ENCODE peak calls at places on chromosome 5, in five cellular contexts. One of them, this sample, is unnamed.

GRCh38 chr5:37111426-37112382 is 137.5 kb downstream of the CPLANE1 start:
- DNase-seq in IMR-90: no peak
- DNase-seq in AG04450: no peak
- DNase-seq in sigmoid colon: no peak
- DNase-seq in left ventricle myocardium inferior: no peak
- DNase-seq in this sample: no peak

GRCh38 chr5:124952566-124952965 is 206.1 kb upstream of the ZNF608 start:
- DNase-seq in IMR-90: no peak
- DNase-seq in AG04450: no peak
- DNase-seq in sigmoid colon: no peak
- DNase-seq in left ventricle myocardium inferior: no peak
- DNase-seq in this sample: no peak

GRCh38 chr5:217860-218456 is at the start of the genes CCDC127 and SDHA:
- DNase-seq in IMR-90: peak
- DNase-seq in AG04450: peak
- DNase-seq in sigmoid colon: peak
- DNase-seq in left ventricle myocardium inferior: peak
- DNase-seq in this sample: peak

GRCh38 chr5:131304414-131304813 is 40.6 kb downstream of the CDC42SE2 start:
- DNase-seq in IMR-90: no peak
- DNase-seq in AG04450: no peak
- DNase-seq in sigmoid colon: no peak
- DNase-seq in left ventricle myocardium inferior: no peak
- DNase-seq in this sample: no peak

GRCh38 chr5:67246108-67246507 is 49.5 kb upstream of the CD180 start:
- DNase-seq in IMR-90: peak
- DNase-seq in AG04450: peak
- DNase-seq in sigmoid colon: no peak
- DNase-seq in left ventricle myocardium inferior: no peak
- DNase-seq in this sample: no peak

GRCh38 chr5:33588654-33589372 is 148.0 kb downstream of the TARS1 start:
- DNase-seq in IMR-90: no peak
- DNase-seq in AG04450: no peak
- DNase-seq in sigmoid colon: no peak
- DNase-seq in left ventricle myocardium inferior: no peak
- DNase-seq in this sample: no peak

GRCh38 chr5:112979723-112980122 is 3.1 kb downstream of the DCP2 start:
- DNase-seq in IMR-90: no peak
- DNase-seq in AG04450: no peak
- DNase-seq in sigmoid colon: no peak
- DNase-seq in left ventricle myocardium inferior: no peak
- DNase-seq in this sample: no peak

GRCh38 chr5:110951373-110951791 is 120.1 kb upstream of the TSLP start:
- DNase-seq in IMR-90: no peak
- DNase-seq in AG04450: no peak
- DNase-seq in sigmoid colon: no peak
- DNase-seq in left ventricle myocardium inferior: no peak
- DNase-seq in this sample: no peak

GRCh38 chr5:34480810-34481528 is 175.2 kb upstream of the RAI14 start:
- DNase-seq in IMR-90: no peak
- DNase-seq in AG04450: no peak
- DNase-seq in sigmoid colon: no peak
- DNase-seq in left ventricle myocardium inferior: no peak
- DNase-seq in this sample: no peak

GRCh38 chr5:72005676-72006075 is 101.6 kb upstream of the MAP1B start:
- DNase-seq in IMR-90: no peak
- DNase-seq in AG04450: no peak
- DNase-seq in sigmoid colon: no peak
- DNase-seq in left ventricle myocardium inferior: no peak
- DNase-seq in this sample: no peak

GRCh38 chr5:124923131-124923530 is 176.7 kb upstream of the ZNF608 start:
- DNase-seq in IMR-90: peak
- DNase-seq in AG04450: no peak
- DNase-seq in sigmoid colon: no peak
- DNase-seq in left ventricle myocardium inferior: no peak
- DNase-seq in this sample: no peak

GRCh38 chr5:81486711-81487110 is 92.8 kb upstream of the ACOT12 start:
- DNase-seq in IMR-90: no peak
- DNase-seq in AG04450: no peak
- DNase-seq in sigmoid colon: no peak
- DNase-seq in left ventricle myocardium inferior: no peak
- DNase-seq in this sample: no peak

GRCh38 chr5:67144183-67144639 is 52.4 kb downstream of the CD180 start:
- DNase-seq in IMR-90: no peak
- DNase-seq in AG04450: no peak
- DNase-seq in sigmoid colon: no peak
- DNase-seq in left ventricle myocardium inferior: no peak
- DNase-seq in this sample: no peak

GRCh38 chr5:1187950-1188334 is 13.5 kb upstream of the SLC6A19 start:
- DNase-seq in IMR-90: no peak
- DNase-seq in AG04450: no peak
- DNase-seq in sigmoid colon: no peak
- DNase-seq in left ventricle myocardium inferior: peak
- DNase-seq in this sample: no peak

GRCh38 chr5:169980418-169981053 is at the start of gene INSYN2B:
- DNase-seq in IMR-90: peak
- DNase-seq in AG04450: peak
- DNase-seq in sigmoid colon: peak
- DNase-seq in left ventricle myocardium inferior: peak
- DNase-seq in this sample: peak

GRCh38 chr5:156394642-156395393 is 67.9 kb downstream of the SGCD start:
- DNase-seq in IMR-90: peak
- DNase-seq in AG04450: no peak
- DNase-seq in sigmoid colon: no peak
- DNase-seq in left ventricle myocardium inferior: no peak
- DNase-seq in this sample: no peak

GRCh38 chr5:31750215-31750614 is 111.3 kb downstream of the PDZD2 start:
- DNase-seq in IMR-90: no peak
- DNase-seq in AG04450: no peak
- DNase-seq in sigmoid colon: no peak
- DNase-seq in left ventricle myocardium inferior: no peak
- DNase-seq in this sample: no peak

GRCh38 chr5:130963798-130964197 is 201.3 kb downstream of the HINT1 start:
- DNase-seq in IMR-90: no peak
- DNase-seq in AG04450: no peak
- DNase-seq in sigmoid colon: no peak
- DNase-seq in left ventricle myocardium inferior: no peak
- DNase-seq in this sample: no peak

GRCh38 chr5:160270704-160271103 is 41.4 kb downstream of the FABP6 start:
- DNase-seq in IMR-90: no peak
- DNase-seq in AG04450: no peak
- DNase-seq in sigmoid colon: no peak
- DNase-seq in left ventricle myocardium inferior: no peak
- DNase-seq in this sample: no peak

GRCh38 chr5:160272041-160272663 is 40.2 kb downstream of the CCNJL start:
- DNase-seq in IMR-90: no peak
- DNase-seq in AG04450: no peak
- DNase-seq in sigmoid colon: no peak
- DNase-seq in left ventricle myocardium inferior: no peak
- DNase-seq in this sample: no peak

GRCh38 chr5:160269017-160269416 is 39.7 kb downstream of the FABP6 start:
- DNase-seq in IMR-90: peak
- DNase-seq in AG04450: peak
- DNase-seq in sigmoid colon: peak
- DNase-seq in left ventricle myocardium inferior: peak
- DNase-seq in this sample: peak

GRCh38 chr5:160272889-160273288 is 39.5 kb downstream of the CCNJL start:
- DNase-seq in IMR-90: no peak
- DNase-seq in AG04450: no peak
- DNase-seq in sigmoid colon: no peak
- DNase-seq in left ventricle myocardium inferior: no peak
- DNase-seq in this sample: no peak

GRCh38 chr5:160271396-160271795 is 41.0 kb downstream of the CCNJL start:
- DNase-seq in IMR-90: no peak
- DNase-seq in AG04450: no peak
- DNase-seq in sigmoid colon: no peak
- DNase-seq in left ventricle myocardium inferior: no peak
- DNase-seq in this sample: no peak
- H3K4me3 ChIP-seq in IMR-90: no peak
- H3K4me3 ChIP-seq in AG04450: no peak
- H3K4me3 ChIP-seq in sigmoid colon: no peak
- H3K4me3 ChIP-seq in left ventricle myocardium inferior: no peak
- H3K4me3 ChIP-seq in this sample: no peak

GRCh38 chr5:43839218-43839617 is 236.2 kb downstream of the NNT start:
- DNase-seq in IMR-90: peak
- DNase-seq in AG04450: peak
- DNase-seq in sigmoid colon: no peak
- DNase-seq in left ventricle myocardium inferior: no peak
- DNase-seq in this sample: no peak
- H3K4me3 ChIP-seq in IMR-90: no peak
- H3K4me3 ChIP-seq in AG04450: no peak
- H3K4me3 ChIP-seq in sigmoid colon: no peak
- H3K4me3 ChIP-seq in left ventricle myocardium inferior: no peak
- H3K4me3 ChIP-seq in this sample: no peak

DNA sequence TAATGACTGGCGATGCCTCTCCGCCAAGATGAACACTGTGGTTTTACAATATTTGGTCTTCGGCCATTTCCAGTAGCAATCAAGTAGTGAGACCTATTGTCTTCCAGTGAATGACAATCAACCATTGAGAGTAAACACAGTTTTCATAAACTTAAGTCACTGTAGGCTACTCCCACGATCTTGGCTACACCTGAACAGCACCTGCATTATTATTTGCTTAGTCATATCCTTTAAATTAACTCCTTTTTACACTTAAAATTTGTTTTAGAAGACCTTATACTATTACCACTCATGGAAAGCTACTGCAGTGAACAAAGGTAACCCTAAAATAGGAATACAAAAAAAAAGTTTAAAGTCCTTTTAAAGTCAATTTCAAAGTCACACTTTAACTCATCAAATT is 58.2 kb downstream of the ZNF354C start:
- DNase-seq in IMR-90: no peak
- DNase-seq in AG04450: no peak
- DNase-seq in sigmoid colon: no peak
- DNase-seq in left ventricle myocardium inferior: no peak
- DNase-seq in this sample: no peak
- H3K4me3 ChIP-seq in IMR-90: no peak
- H3K4me3 ChIP-seq in AG04450: no peak
- H3K4me3 ChIP-seq in sigmoid colon: no peak
- H3K4me3 ChIP-seq in left ventricle myocardium inferior: no peak
- H3K4me3 ChIP-seq in this sample: no peak

GRCh38 chr5:174793684-174794328 is 69.4 kb downstream of the MSX2 start:
- DNase-seq in IMR-90: peak
- DNase-seq in AG04450: no peak
- DNase-seq in sigmoid colon: peak
- DNase-seq in left ventricle myocardium inferior: peak
- DNase-seq in this sample: no peak
- H3K4me3 ChIP-seq in IMR-90: no peak
- H3K4me3 ChIP-seq in AG04450: no peak
- H3K4me3 ChIP-seq in sigmoid colon: no peak
- H3K4me3 ChIP-seq in left ventricle myocardium inferior: no peak
- H3K4me3 ChIP-seq in this sample: no peak

GRCh38 chr5:95771109-95771708 is 40.1 kb downstream of the RHOBTB3 start:
- DNase-seq in IMR-90: no peak
- DNase-seq in AG04450: no peak
- DNase-seq in sigmoid colon: no peak
- DNase-seq in left ventricle myocardium inferior: peak
- DNase-seq in this sample: no peak

GRCh38 chr5:95773325-95774059 is 42.4 kb downstream of the RHOBTB3 start:
- DNase-seq in IMR-90: peak
- DNase-seq in AG04450: no peak
- DNase-seq in sigmoid colon: no peak
- DNase-seq in left ventricle myocardium inferior: no peak
- DNase-seq in this sample: no peak

GRCh38 chr5:95777441-95777840 is 45.1 kb downstream of the GLRX start:
- DNase-seq in IMR-90: peak
- DNase-seq in AG04450: no peak
- DNase-seq in sigmoid colon: no peak
- DNase-seq in left ventricle myocardium inferior: no peak
- DNase-seq in this sample: no peak

GRCh38 chr5:95768731-95769130 is 37.6 kb downstream of the RHOBTB3 start:
- DNase-seq in IMR-90: no peak
- DNase-seq in AG04450: no peak
- DNase-seq in sigmoid colon: no peak
- DNase-seq in left ventricle myocardium inferior: no peak
- DNase-seq in this sample: no peak

DNA sequence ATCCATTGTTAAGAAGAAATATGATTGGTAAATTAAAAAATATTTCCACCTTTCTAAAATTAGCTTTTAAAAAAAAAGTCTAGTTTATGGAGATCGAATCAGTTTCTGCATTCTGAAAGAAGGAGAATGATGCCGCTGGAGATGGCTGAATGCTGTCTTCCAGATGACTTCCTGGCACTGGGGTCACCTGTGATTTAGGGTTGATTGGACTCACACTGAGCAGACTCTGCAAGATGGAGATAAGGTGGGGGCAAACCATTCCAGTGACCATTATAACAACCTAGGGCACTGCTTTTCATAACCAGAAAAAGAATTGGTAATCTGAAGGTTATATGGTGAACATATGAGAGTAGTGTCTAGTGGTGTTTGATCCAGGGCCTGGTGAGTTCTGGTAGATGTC is 40.8 kb downstream of the RHOBTB3 start:
- DNase-seq in IMR-90: no peak
- DNase-seq in AG04450: no peak
- DNase-seq in sigmoid colon: no peak
- DNase-seq in left ventricle myocardium inferior: no peak
- DNase-seq in this sample: no peak
- H3K4me3 ChIP-seq in IMR-90: no peak
- H3K4me3 ChIP-seq in AG04450: no peak
- H3K4me3 ChIP-seq in sigmoid colon: no peak
- H3K4me3 ChIP-seq in left ventricle myocardium inferior: no peak
- H3K4me3 ChIP-seq in this sample: no peak

GRCh38 chr5:176185133-176185733 is 53.0 kb upstream of the SIMC1 start:
- DNase-seq in IMR-90: peak
- DNase-seq in AG04450: no peak
- DNase-seq in sigmoid colon: no peak
- DNase-seq in left ventricle myocardium inferior: no peak
- DNase-seq in this sample: no peak
- H3K4me3 ChIP-seq in IMR-90: no peak
- H3K4me3 ChIP-seq in AG04450: no peak
- H3K4me3 ChIP-seq in sigmoid colon: no peak
- H3K4me3 ChIP-seq in left ventricle myocardium inferior: no peak
- H3K4me3 ChIP-seq in this sample: no peak

GRCh38 chr5:90558344-90559192 is at the start of gene ADGRV1:
- DNase-seq in IMR-90: peak
- DNase-seq in AG04450: no peak
- DNase-seq in sigmoid colon: no peak
- DNase-seq in left ventricle myocardium inferior: peak
- DNase-seq in this sample: no peak
- H3K4me3 ChIP-seq in IMR-90: no peak
- H3K4me3 ChIP-seq in AG04450: peak
- H3K4me3 ChIP-seq in sigmoid colon: peak
- H3K4me3 ChIP-seq in left ventricle myocardium inferior: peak
- H3K4me3 ChIP-seq in this sample: peak

GRCh38 chr5:58764199-58764598 is 181.3 kb downstream of the RAB3C start:
- DNase-seq in IMR-90: no peak
- DNase-seq in AG04450: no peak
- DNase-seq in sigmoid colon: no peak
- DNase-seq in left ventricle myocardium inferior: no peak
- DNase-seq in this sample: no peak

GRCh38 chr5:58755397-58755796 is 172.5 kb downstream of the RAB3C start:
- DNase-seq in IMR-90: no peak
- DNase-seq in AG04450: no peak
- DNase-seq in sigmoid colon: no peak
- DNase-seq in left ventricle myocardium inferior: no peak
- DNase-seq in this sample: no peak

GRCh38 chr5:58761418-58761817 is 178.5 kb downstream of the RAB3C start:
- DNase-seq in IMR-90: no peak
- DNase-seq in AG04450: no peak
- DNase-seq in sigmoid colon: no peak
- DNase-seq in left ventricle myocardium inferior: no peak
- DNase-seq in this sample: no peak

GRCh38 chr5:58763390-58763789 is 180.5 kb downstream of the RAB3C start:
- DNase-seq in IMR-90: no peak
- DNase-seq in AG04450: no peak
- DNase-seq in sigmoid colon: no peak
- DNase-seq in left ventricle myocardium inferior: no peak
- DNase-seq in this sample: no peak

GRCh38 chr5:58759745-58760144 is 176.9 kb downstream of the RAB3C start:
- DNase-seq in IMR-90: no peak
- DNase-seq in AG04450: no peak
- DNase-seq in sigmoid colon: no peak
- DNase-seq in left ventricle myocardium inferior: no peak
- DNase-seq in this sample: no peak
- H3K4me3 ChIP-seq in IMR-90: no peak
- H3K4me3 ChIP-seq in AG04450: no peak
- H3K4me3 ChIP-seq in sigmoid colon: no peak
- H3K4me3 ChIP-seq in left ventricle myocardium inferior: peak
- H3K4me3 ChIP-seq in this sample: peak

This sample was measured in ascending aorta.